ENCODE peak calls at places on chromosomes 5 and 9, in four cellular contexts. One of them, this sample, is unnamed.
A peak's percentile ranks its signal among the peaks of the same experiment; 100 is the strongest.

GRCh38 chr5:98556707-98557106 is 216.8 kb upstream of the RGMB start:
- DNase-seq in HS-27A: no peak
- DNase-seq in HCEC 1CT: peak; percentile 24
- DNase-seq in G401: no peak
- DNase-seq in this sample: no peak

GRCh38 chr5:165630211-165630866 is 2124.9 kb downstream of the MAT2B start:
- DNase-seq in HS-27A: no peak
- DNase-seq in G401: peak; percentile 64
- DNase-seq in HCEC 1CT: peak; percentile 37
- DNase-seq in this sample: no peak

GRCh38 chr5:96433066-96433447 is at the start of gene PCSK1:
- DNase-seq in G401: peak; percentile 25
- DNase-seq in HS-27A: no peak
- DNase-seq in HCEC 1CT: no peak
- DNase-seq in this sample: peak; percentile 56

GRCh38 chr5:112064956-112065355 is 308.0 kb upstream of the NREP start:
- DNase-seq in HS-27A: no peak
- DNase-seq in G401: no peak
- DNase-seq in HCEC 1CT: no peak
- DNase-seq in this sample: no peak

GRCh38 chr9:114385412-114386181 is 2.2 kb downstream of the AKNA start:
- DNase-seq in G401: no peak
- DNase-seq in HCEC 1CT: peak; percentile 86
- DNase-seq in HS-27A: no peak
- DNase-seq in this sample: no peak

GRCh38 chr9:89483592-89484474 is 14.1 kb downstream of the SEMA4D start:
- DNase-seq in G401: peak; percentile 47
- DNase-seq in HCEC 1CT: no peak
- DNase-seq in HS-27A: no peak
- DNase-seq in this sample: no peak

GRCh38 chr5:143118222-143118621 is 285.3 kb downstream of the NR3C1 start:
- DNase-seq in G401: no peak
- DNase-seq in HS-27A: no peak
- DNase-seq in HCEC 1CT: no peak
- DNase-seq in this sample: no peak

GRCh38 chr9:131776473-131776872 is 36.6 kb upstream of the RAPGEF1 start:
- DNase-seq in G401: no peak
- DNase-seq in HS-27A: no peak
- DNase-seq in HCEC 1CT: no peak
- DNase-seq in this sample: no peak

GRCh38 chr5:172531704-172532026 is 77.3 kb upstream of the SH3PXD2B start:
- DNase-seq in HS-27A: no peak
- DNase-seq in G401: no peak
- DNase-seq in HCEC 1CT: no peak
- DNase-seq in this sample: no peak

GRCh38 chr5:42950466-42951168 is 89.5 kb downstream of the ANXA2R start:
- DNase-seq in HCEC 1CT: peak; percentile 100
- DNase-seq in HS-27A: peak; percentile 98
- DNase-seq in G401: peak; percentile 5
- DNase-seq in this sample: no peak

GRCh38 chr9:88737031-88737430 is 202.1 kb downstream of the NXNL2 start:
- DNase-seq in G401: no peak
- DNase-seq in HS-27A: no peak
- DNase-seq in HCEC 1CT: peak; percentile 32
- DNase-seq in this sample: no peak

GRCh38 chr5:75616961-75617660 is 5.9 kb downstream of the ANKDD1B start:
- DNase-seq in HS-27A: no peak
- DNase-seq in HCEC 1CT: no peak
- DNase-seq in G401: peak; percentile 59
- DNase-seq in this sample: no peak

GRCh38 chr9:111481885-111482636 is 2.1 kb downstream of the ECPAS start:
- DNase-seq in G401: peak; percentile 22
- DNase-seq in HCEC 1CT: peak; percentile 58
- DNase-seq in HS-27A: no peak
- DNase-seq in this sample: no peak

GRCh38 chr9:112097712-112098688 is 77.1 kb downstream of the SUSD1 start:
- DNase-seq in G401: peak; percentile 60
- DNase-seq in HS-27A: peak; percentile 50
- DNase-seq in HCEC 1CT: peak; percentile 65
- DNase-seq in this sample: peak; percentile 17

GRCh38 chr5:1182633-1183423 is 18.6 kb upstream of the SLC6A19 start:
- DNase-seq in G401: no peak
- DNase-seq in HS-27A: no peak
- DNase-seq in HCEC 1CT: no peak
- DNase-seq in this sample: no peak

This sample was measured in NCI-H1436 treated with DMSO at 0.1 percent for 48 hours.